ENCODE peak calls at places on chromosomes 5 and 9, in nine cellular contexts. Y, P, H, G, O, U, B, R and S are unnamed samples.

GRCh38 chr9:37370282-37370681 is 52.2 kb upstream of the GRHPR start:
- DNase-seq in Y (no peak), P (no peak), H (no peak), G (no peak), O (no peak), U (no peak), B (no peak), R (no peak), S (no peak)

GRCh38 chr5:111415053-111415452 is 97.3 kb downstream of the STARD4 start:
- DNase-seq in Y (no peak), P (no peak), H (no peak), G (no peak), O (no peak), U (no peak), B (no peak), R (no peak), S (no peak)

GRCh38 chr5:159206368-159206767 is 3.0 kb downstream of the RNF145 start:
- DNase-seq in Y (no peak), P (no peak), H (no peak), G (no peak), O (no peak), U (no peak), B (no peak), R (no peak), S (no peak)

GRCh38 chr5:77972545-77973252 is 196.6 kb upstream of the TBCA start:
- DNase-seq in Y (no peak), P (no peak), H (no peak), G (no peak), O (no peak), U (no peak), B (peak), R (no peak), S (no peak)

GRCh38 chr5:3701694-3702093 is 106.1 kb downstream of the IRX1 start:
- DNase-seq in Y (no peak), P (no peak), H (no peak), G (no peak), O (no peak), U (no peak), B (no peak), R (no peak), S (no peak)

GRCh38 chr5:173495225-173495904 is 121.1 kb downstream of the BOD1 start:
- DNase-seq in Y (no peak), P (no peak), H (no peak), G (no peak), O (no peak), U (no peak), B (no peak), R (peak), S (no peak)

GRCh38 chr9:4048441-4048840 is 251.4 kb downstream of the GLIS3 start:
- DNase-seq in Y (no peak), P (no peak), H (no peak), G (no peak), O (no peak), U (no peak), B (no peak), R (no peak), S (no peak)

GRCh38 chr5:137498301-137498735 is 808 bp downstream of the SPOCK1 start:
- DNase-seq in Y (peak), P (no peak), H (no peak), G (no peak), O (no peak), U (no peak), B (peak), R (peak), S (no peak)

GRCh38 chr9:96553070-96553469 is 66.6 kb downstream of the CDC14B start:
- DNase-seq in Y (no peak), P (no peak), H (no peak), G (no peak), O (no peak), U (no peak), B (no peak), R (no peak), S (no peak)

GRCh38 chr5:123269851-123270250 is 153.4 kb downstream of the CEP120 start:
- DNase-seq in Y (no peak), P (no peak), H (no peak), G (no peak), O (no peak), U (no peak), B (no peak), R (no peak), S (no peak)

GRCh38 chr5:89480406-89481007 is 597.5 kb upstream of the MEF2C start:
- DNase-seq in Y (no peak), P (no peak), H (no peak), G (no peak), O (no peak), U (no peak), B (no peak), R (no peak), S (no peak)

GRCh38 chr9:114096041-114096511 is 3.0 kb downstream of the KIF12 start:
- DNase-seq in Y (no peak), P (peak), H (no peak), G (no peak), O (no peak), U (no peak), B (no peak), R (no peak), S (no peak)

GRCh38 chr5:150320048-150320555 is 17.4 kb upstream of the ARSI start:
- DNase-seq in Y (no peak), P (no peak), H (peak), G (no peak), O (no peak), U (no peak), B (no peak), R (peak), S (peak)

GRCh38 chr5:145774442-145774841 is 60.7 kb downstream of the PRELID2 start:
- DNase-seq in Y (no peak), P (no peak), H (no peak), G (no peak), O (no peak), U (no peak), B (no peak), R (no peak), S (no peak)

GRCh38 chr5:132785864-132786263 is 8.8 kb upstream of the SEPTIN8 start:
- DNase-seq in Y (peak), P (no peak), H (no peak), G (no peak), O (no peak), U (no peak), B (no peak), R (no peak), S (no peak)

GRCh38 chr9:79221084-79221483 is 350.7 kb upstream of the TLE4 start:
- DNase-seq in Y (no peak), P (no peak), H (no peak), G (no peak), O (no peak), U (no peak), B (no peak), R (no peak), S (no peak)

GRCh38 chr5:175457466-175457865 is 13.5 kb upstream of the DRD1 start:
- DNase-seq in Y (no peak), P (no peak), H (no peak), G (peak), O (no peak), U (no peak), B (no peak), R (no peak), S (no peak)

GRCh38 chr5:111680737-111681413 is 76.1 kb downstream of the NREP start:
- DNase-seq in Y (no peak), P (no peak), H (peak), G (no peak), O (peak), U (no peak), B (no peak), R (peak), S (peak)

GRCh38 chr5:174735498-174736350 is 11.3 kb downstream of the MSX2 start:
- DNase-seq in Y (no peak), P (no peak), H (no peak), G (no peak), O (peak), U (no peak), B (peak), R (no peak), S (no peak)

GRCh38 chr5:52693279-52693678 is 94.4 kb upstream of the ITGA1 start:
- DNase-seq in Y (no peak), P (no peak), H (peak), G (no peak), O (peak), U (no peak), B (no peak), R (no peak), S (peak)

GRCh38 chr9:79152306-79152705 is 419.5 kb upstream of the TLE4 start:
- DNase-seq in Y (no peak), P (no peak), H (no peak), G (no peak), O (no peak), U (no peak), B (no peak), R (no peak), S (no peak)

GRCh38 chr9:8560560-8561525 is 761.3 kb upstream of the DMAC1 start:
- DNase-seq in Y (no peak), P (no peak), H (no peak), G (no peak), O (no peak), U (no peak), B (no peak), R (no peak), S (no peak)

GRCh38 chr5:26802944-26803343 is 235.4 kb downstream of the CDH9 start:
- DNase-seq in Y (no peak), P (no peak), H (no peak), G (no peak), O (no peak), U (no peak), B (no peak), R (no peak), S (no peak)
- TF ChIP-seq POLR2A in Y (no peak), P (no peak), H (no peak), G (no peak), O (no peak), U (no peak), B (no peak), R (no peak), S (no peak)

GRCh38 chr5:136132557-136133415 is at the start of gene SMAD5:
- DNase-seq in Y (peak), P (peak), H (peak), G (peak), O (peak), U (peak), B (peak), R (peak), S (peak)
- TF ChIP-seq POLR2AphosphoS5 in Y (no peak), P (peak), H (peak), G (no peak), O (peak), U (peak), B (peak), R (peak), S (peak)

DNA sequence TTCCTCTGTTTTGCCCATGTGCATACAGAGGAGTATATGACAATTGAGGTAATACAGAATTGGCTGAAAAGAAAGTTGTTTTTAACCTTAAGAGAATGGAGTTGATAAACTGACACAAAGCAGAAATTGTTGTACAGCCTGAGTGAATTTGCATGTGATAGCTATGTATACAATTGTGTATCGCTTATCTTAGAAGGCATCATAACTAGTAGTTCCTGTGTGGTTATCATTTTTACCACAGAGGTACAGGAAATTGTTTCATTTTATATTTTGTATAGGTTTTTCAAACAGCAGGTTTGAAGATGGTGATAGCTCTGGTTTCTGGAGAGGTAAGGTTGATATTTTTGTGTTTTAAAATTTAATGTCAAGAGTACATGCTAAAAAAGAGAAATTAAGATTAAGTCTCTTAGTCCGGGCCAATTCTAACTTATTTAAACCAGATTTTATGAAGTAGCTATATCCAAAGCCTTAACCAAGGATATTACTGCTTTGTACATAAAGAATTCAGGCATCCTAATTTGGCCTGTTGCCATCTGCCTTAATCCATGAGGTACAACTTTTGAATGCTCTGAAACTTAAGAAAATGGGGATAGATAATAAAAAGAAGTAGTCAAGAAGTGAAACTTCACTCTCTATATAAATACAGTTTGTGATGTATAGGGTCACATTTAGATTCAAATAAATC is 26.0 kb downstream of the DDX4 start:
- DNase-seq in Y (no peak), P (no peak), H (no peak), G (no peak), O (no peak), U (no peak), B (no peak), R (no peak), S (no peak)
- TF ChIP-seq EP300 in Y (no peak), P (no peak), H (no peak), G (no peak), O (no peak), U (no peak), B (no peak), R (no peak), S (no peak)

DNA sequence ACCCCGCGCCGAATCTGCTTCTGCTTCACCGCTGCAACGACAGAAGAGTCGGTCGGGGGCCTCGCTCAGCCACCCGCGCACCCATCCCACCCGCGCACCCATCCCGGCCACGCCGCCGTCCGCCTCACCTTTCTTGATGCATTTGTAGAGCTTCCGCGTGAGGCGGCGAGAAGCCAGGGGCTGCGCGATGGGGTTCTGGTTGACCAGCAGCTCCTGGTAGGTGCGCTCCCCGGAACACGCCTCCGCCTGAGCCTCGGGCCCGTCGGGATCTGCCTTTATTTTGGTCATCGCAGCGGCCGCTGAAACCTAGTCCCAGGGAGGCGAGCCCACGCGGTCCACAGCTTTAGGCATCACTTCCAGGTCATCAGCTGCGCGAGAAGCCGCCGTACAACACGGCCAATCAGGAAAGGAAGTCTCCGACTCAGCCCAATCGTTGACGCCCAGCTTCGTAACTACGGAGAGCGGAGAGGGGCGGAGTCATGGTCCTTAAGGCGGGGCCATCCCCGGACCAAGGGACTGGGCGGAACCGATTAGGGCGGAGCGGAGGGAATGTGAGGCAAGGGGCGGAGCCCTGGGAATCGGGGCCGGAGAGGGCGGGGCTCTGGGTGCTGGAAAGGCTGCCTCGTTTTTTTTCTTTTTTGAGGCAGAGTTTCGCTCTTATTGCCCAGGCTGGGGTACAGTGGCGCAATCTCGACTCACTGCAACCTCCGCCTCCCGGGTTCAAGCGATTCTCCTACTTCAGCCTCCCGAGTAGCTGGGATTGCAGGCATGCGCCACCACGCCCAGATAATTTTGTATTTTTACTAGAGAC is at the start of gene NHP2:
- DNase-seq in Y (peak), P (peak), H (peak), G (peak), O (peak), U (peak), B (peak), R (peak), S (peak)
- TF ChIP-seq POLR2A in Y (no peak), P (peak), H (peak), G (peak), O (peak), U (peak), B (no peak), R (no peak), S (no peak)

DNA sequence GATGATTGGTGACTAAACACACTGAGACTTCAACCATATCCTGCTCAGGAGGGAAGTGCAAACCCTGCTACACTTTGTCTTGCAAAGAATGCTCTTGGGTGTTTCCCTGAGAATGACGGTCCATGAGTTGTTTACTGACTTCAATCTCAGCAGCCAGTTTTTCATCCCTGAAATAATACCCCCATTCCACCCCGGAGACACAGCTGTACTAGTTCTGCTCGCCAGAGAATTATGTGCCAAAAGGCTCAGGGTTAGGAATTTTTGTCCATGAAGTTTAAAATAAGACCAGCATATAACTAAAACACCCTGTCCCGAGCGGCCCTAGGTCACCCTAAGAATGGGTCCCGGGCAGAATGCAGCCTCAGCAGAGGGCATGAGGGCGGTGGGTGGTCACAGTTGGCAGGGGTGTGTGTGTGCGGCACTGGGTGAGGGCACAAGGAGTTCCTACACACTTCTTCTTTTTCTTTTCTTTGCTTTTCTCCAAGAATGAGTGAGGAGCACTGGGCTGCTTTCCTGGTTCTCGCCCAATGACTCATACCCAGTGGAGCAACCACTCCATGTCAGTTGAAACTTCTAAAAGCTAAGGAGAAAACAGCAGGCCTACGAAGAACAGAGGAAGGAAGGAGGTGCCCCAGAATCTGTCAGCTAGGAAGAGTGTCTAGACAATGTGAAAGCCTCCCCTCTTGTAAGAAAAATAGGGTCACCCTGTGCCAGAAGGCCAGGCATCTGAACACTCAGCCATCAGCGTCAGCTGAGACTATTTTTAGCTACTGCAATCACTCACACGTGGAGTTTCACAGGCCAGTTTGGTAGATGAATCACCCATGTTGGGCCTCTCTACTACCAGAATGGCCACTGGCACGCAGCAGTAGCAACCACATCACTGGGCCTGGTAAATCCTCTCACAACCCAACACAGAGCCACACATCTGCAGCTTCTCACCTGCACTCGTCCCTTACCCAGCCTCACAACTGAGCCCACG is 105.9 kb downstream of the DPYSL3 start:
- DNase-seq in Y (no peak), P (no peak), H (peak), G (peak), O (no peak), U (no peak), B (peak), R (peak), S (no peak)
- TF ChIP-seq POLR2AphosphoS5 in Y (no peak), P (no peak), H (peak), G (no peak), O (no peak), U (no peak), B (peak), R (peak), S (peak)

DNA sequence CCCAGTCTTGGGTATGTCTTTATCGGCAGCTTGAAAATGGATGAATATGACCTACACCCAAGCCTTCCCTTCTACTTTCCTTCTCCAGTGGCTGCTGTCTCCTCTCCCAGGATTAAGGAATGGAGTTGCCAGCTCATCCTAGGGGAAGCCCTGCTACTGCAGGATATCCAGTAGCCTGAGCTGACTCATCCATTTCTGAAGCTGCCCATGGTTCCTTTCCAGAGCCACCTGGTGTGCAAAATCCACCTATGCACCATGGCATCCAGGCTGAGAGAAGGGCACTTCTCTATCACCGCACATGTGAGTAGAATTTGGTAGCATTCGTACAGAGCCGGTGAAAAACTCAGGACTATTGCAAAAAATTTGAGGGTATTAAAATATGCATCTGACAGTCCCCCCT is 290.8 kb downstream of the YTHDC2 start:
- DNase-seq in Y (no peak), P (no peak), H (no peak), G (no peak), O (no peak), U (no peak), B (no peak), R (no peak), S (no peak)
- TF ChIP-seq EP300 in Y (no peak), P (no peak), H (no peak), G (no peak), O (no peak), U (no peak), B (no peak), R (no peak), S (no peak)

GRCh38 chr5:142447887-142448286 is 123.1 kb upstream of the SPRY4 start:
- DNase-seq in Y (no peak), P (no peak), H (no peak), G (no peak), O (no peak), U (no peak), B (no peak), R (no peak), S (no peak)

GRCh38 chr5:142446960-142447279 is 122.1 kb upstream of the SPRY4 start:
- DNase-seq in Y (no peak), P (no peak), H (no peak), G (no peak), O (no peak), U (no peak), B (no peak), R (no peak), S (no peak)

GRCh38 chr5:142445266-142445665 is 120.4 kb upstream of the SPRY4 start:
- DNase-seq in Y (no peak), P (no peak), H (no peak), G (no peak), O (no peak), U (no peak), B (peak), R (no peak), S (no peak)

GRCh38 chr5:142450419-142450818 is 125.6 kb upstream of the SPRY4 start:
- DNase-seq in Y (no peak), P (no peak), H (no peak), G (no peak), O (no peak), U (no peak), B (no peak), R (no peak), S (no peak)

DNA sequence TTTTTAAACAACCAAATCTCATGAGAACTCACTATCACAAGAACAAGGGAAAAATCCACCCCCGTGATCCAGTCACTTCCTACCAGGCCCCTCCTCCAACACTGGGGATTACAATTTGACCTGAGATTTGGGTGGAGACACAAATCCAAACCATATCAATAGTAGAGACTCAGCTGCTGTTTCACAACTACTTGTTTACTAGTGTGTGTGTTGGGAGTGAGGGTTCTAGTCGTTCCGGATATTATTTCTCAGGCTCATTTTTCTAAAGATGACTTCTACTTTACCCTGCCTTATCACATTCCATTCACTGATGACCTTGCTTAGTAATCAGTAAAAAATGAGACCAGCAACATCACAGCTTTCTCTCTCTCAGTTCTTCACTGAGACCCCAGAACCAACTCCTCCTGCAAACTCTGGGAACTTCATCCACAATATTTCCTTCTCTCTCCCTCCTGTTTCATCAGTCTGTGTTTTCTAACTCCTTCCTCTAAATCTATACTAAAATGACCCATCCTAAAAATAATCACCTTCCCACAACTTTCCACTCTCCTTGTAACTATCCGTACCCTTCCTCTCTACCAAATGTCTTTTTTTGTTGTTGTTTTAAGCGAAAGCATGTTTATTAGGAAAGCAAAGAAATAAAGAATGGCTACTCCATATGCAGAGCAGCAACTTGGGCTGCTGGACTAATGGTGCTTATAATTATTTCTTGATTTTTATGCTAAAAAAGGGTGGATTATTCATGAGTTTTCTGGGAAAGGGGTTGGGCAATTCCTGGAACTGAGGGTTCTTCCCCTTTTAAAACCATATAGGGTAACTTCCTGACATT is 121.5 kb upstream of the SPRY4 start:
- DNase-seq in Y (no peak), P (no peak), H (no peak), G (no peak), O (peak), U (no peak), B (no peak), R (no peak), S (no peak)
- TF ChIP-seq POLR2A in Y (no peak), P (peak), H (no peak), G (no peak), O (no peak), U (no peak), B (no peak), R (no peak), S (no peak)